ENCODE peak calls at places on chromosomes 12 and 14, in six cellular contexts. One of them, this sample, is unnamed.

GRCh38 chr14:23494223-23494622 is 24.7 kb downstream of the NGDN start:
- DNase-seq in tibial nerve: no peak
- DNase-seq in lower lobe of right lung: no peak
- DNase-seq in prostate gland: no peak
- DNase-seq in uterus: no peak
- DNase-seq in GM06990: no peak
- DNase-seq in this sample: no peak

GRCh38 chr14:53180272-53181221 is 27.4 kb upstream of the DDHD1 start:
- DNase-seq in tibial nerve: no peak
- DNase-seq in lower lobe of right lung: no peak
- DNase-seq in prostate gland: no peak
- DNase-seq in uterus: no peak
- DNase-seq in GM06990: peak
- DNase-seq in this sample: no peak

GRCh38 chr12:51318846-51319570 is 5.0 kb downstream of the BIN2 start:
- DNase-seq in tibial nerve: no peak
- DNase-seq in lower lobe of right lung: peak
- DNase-seq in prostate gland: no peak
- DNase-seq in uterus: no peak
- DNase-seq in GM06990: peak
- DNase-seq in this sample: no peak

GRCh38 chr12:71786840-71787239 is 32.2 kb downstream of the RAB21 start:
- DNase-seq in tibial nerve: no peak
- DNase-seq in lower lobe of right lung: no peak
- DNase-seq in prostate gland: peak
- DNase-seq in uterus: no peak
- DNase-seq in GM06990: no peak
- DNase-seq in this sample: no peak

GRCh38 chr12:46460682-46461215 is 88.2 kb upstream of the SLC38A2 start:
- DNase-seq in tibial nerve: no peak
- DNase-seq in lower lobe of right lung: no peak
- DNase-seq in prostate gland: no peak
- DNase-seq in uterus: no peak
- DNase-seq in GM06990: no peak
- DNase-seq in this sample: no peak

GRCh38 chr14:61602733-61603077 is 92.6 kb upstream of the HIF1A start:
- DNase-seq in tibial nerve: no peak
- DNase-seq in lower lobe of right lung: no peak
- DNase-seq in prostate gland: no peak
- DNase-seq in uterus: no peak
- DNase-seq in GM06990: no peak
- DNase-seq in this sample: no peak

GRCh38 chr12:33771889-33772288 is 250.4 kb upstream of the ALG10 start:
- DNase-seq in tibial nerve: no peak
- DNase-seq in lower lobe of right lung: no peak
- DNase-seq in prostate gland: no peak
- DNase-seq in uterus: no peak
- DNase-seq in GM06990: no peak
- DNase-seq in this sample: no peak

GRCh38 chr12:65986047-65986446 is 144.5 kb downstream of the LLPH start:
- DNase-seq in tibial nerve: no peak
- DNase-seq in lower lobe of right lung: no peak
- DNase-seq in prostate gland: no peak
- DNase-seq in uterus: no peak
- DNase-seq in GM06990: no peak
- DNase-seq in this sample: no peak

GRCh38 chr14:69632154-69632553 is 20.8 kb downstream of the SUSD6 start:
- DNase-seq in tibial nerve: no peak
- DNase-seq in lower lobe of right lung: no peak
- DNase-seq in prostate gland: no peak
- DNase-seq in uterus: no peak
- DNase-seq in GM06990: no peak
- DNase-seq in this sample: no peak

GRCh38 chr14:96637521-96637920 is 135.3 kb downstream of the PAPOLA start:
- DNase-seq in tibial nerve: no peak
- DNase-seq in lower lobe of right lung: no peak
- DNase-seq in prostate gland: no peak
- DNase-seq in uterus: no peak
- DNase-seq in GM06990: no peak
- DNase-seq in this sample: no peak

GRCh38 chr12:28383368-28383767 is 193.1 kb downstream of the CCDC91 start:
- DNase-seq in tibial nerve: no peak
- DNase-seq in lower lobe of right lung: no peak
- DNase-seq in prostate gland: no peak
- DNase-seq in uterus: no peak
- DNase-seq in GM06990: no peak
- DNase-seq in this sample: no peak

GRCh38 chr12:115023279-115023678 is 339.3 kb upstream of the TBX3 start:
- DNase-seq in tibial nerve: no peak
- DNase-seq in lower lobe of right lung: no peak
- DNase-seq in prostate gland: no peak
- DNase-seq in uterus: no peak
- DNase-seq in GM06990: no peak
- DNase-seq in this sample: no peak

GRCh38 chr14:53375573-53375972 is 222.4 kb upstream of the DDHD1 start:
- DNase-seq in tibial nerve: no peak
- DNase-seq in lower lobe of right lung: no peak
- DNase-seq in prostate gland: no peak
- DNase-seq in uterus: no peak
- DNase-seq in GM06990: no peak
- DNase-seq in this sample: no peak

GRCh38 chr12:89117448-89118034 is 234.8 kb downstream of the DUSP6 start:
- DNase-seq in tibial nerve: no peak
- DNase-seq in lower lobe of right lung: peak
- DNase-seq in prostate gland: peak
- DNase-seq in uterus: no peak
- DNase-seq in GM06990: no peak
- DNase-seq in this sample: no peak

GRCh38 chr12:97276198-97276580 is 186.4 kb upstream of the RMST start:
- DNase-seq in tibial nerve: no peak
- DNase-seq in lower lobe of right lung: no peak
- DNase-seq in prostate gland: no peak
- DNase-seq in uterus: no peak
- DNase-seq in GM06990: no peak
- DNase-seq in this sample: peak

GRCh38 chr14:100645200-100645985 is 58.2 kb upstream of the BEGAIN start:
- DNase-seq in tibial nerve: peak
- DNase-seq in lower lobe of right lung: peak
- DNase-seq in prostate gland: peak
- DNase-seq in uterus: peak
- DNase-seq in GM06990: peak
- DNase-seq in this sample: peak

GRCh38 chr12:103571286-103571685 is 15.8 kb upstream of the STAB2 start:
- DNase-seq in tibial nerve: no peak
- DNase-seq in lower lobe of right lung: peak
- DNase-seq in prostate gland: no peak
- DNase-seq in uterus: no peak
- DNase-seq in GM06990: no peak
- DNase-seq in this sample: peak

GRCh38 chr12:56931474-56931978 is 2.7 kb downstream of the SDR9C7 start:
- DNase-seq in tibial nerve: no peak
- DNase-seq in lower lobe of right lung: no peak
- DNase-seq in prostate gland: no peak
- DNase-seq in uterus: no peak
- DNase-seq in GM06990: peak
- DNase-seq in this sample: no peak

GRCh38 chr12:21662122-21662792 is 4.6 kb upstream of the LDHB start:
- DNase-seq in tibial nerve: no peak
- DNase-seq in lower lobe of right lung: peak
- DNase-seq in prostate gland: no peak
- DNase-seq in uterus: no peak
- DNase-seq in GM06990: no peak
- DNase-seq in this sample: no peak

GRCh38 chr14:99724939-99725773 is 41.1 kb downstream of the CYP46A1 start:
- DNase-seq in tibial nerve: no peak
- DNase-seq in lower lobe of right lung: peak
- DNase-seq in prostate gland: no peak
- DNase-seq in uterus: no peak
- DNase-seq in GM06990: no peak
- DNase-seq in this sample: no peak

GRCh38 chr12:92624236-92624635 is 78.6 kb upstream of the PLEKHG7 start:
- DNase-seq in tibial nerve: no peak
- DNase-seq in lower lobe of right lung: no peak
- DNase-seq in prostate gland: no peak
- DNase-seq in uterus: no peak
- DNase-seq in GM06990: no peak
- DNase-seq in this sample: no peak

GRCh38 chr12:205026-205425 is 8.9 kb downstream of the SLC6A12 start:
- DNase-seq in tibial nerve: no peak
- DNase-seq in lower lobe of right lung: no peak
- DNase-seq in prostate gland: no peak
- DNase-seq in uterus: no peak
- DNase-seq in GM06990: no peak
- DNase-seq in this sample: no peak

GRCh38 chr12:63419119-63419518 is 249.2 kb downstream of the DPY19L2 start:
- DNase-seq in tibial nerve: no peak
- DNase-seq in lower lobe of right lung: no peak
- DNase-seq in prostate gland: no peak
- DNase-seq in uterus: no peak
- DNase-seq in GM06990: no peak
- DNase-seq in this sample: no peak

GRCh38 chr14:99579077-99579836 is 24.8 kb downstream of the CCDC85C start:
- DNase-seq in tibial nerve: no peak
- DNase-seq in lower lobe of right lung: peak
- DNase-seq in prostate gland: peak
- DNase-seq in uterus: no peak
- DNase-seq in GM06990: no peak
- DNase-seq in this sample: no peak

GRCh38 chr14:71538288-71538687 is 393.9 kb upstream of the RGS6 start:
- DNase-seq in tibial nerve: no peak
- DNase-seq in lower lobe of right lung: no peak
- DNase-seq in prostate gland: no peak
- DNase-seq in uterus: no peak
- DNase-seq in GM06990: no peak
- DNase-seq in this sample: no peak

GRCh38 chr14:39467889-39468524 is 35.8 kb upstream of the FBXO33 start:
- DNase-seq in tibial nerve: no peak
- DNase-seq in lower lobe of right lung: no peak
- DNase-seq in prostate gland: no peak
- DNase-seq in uterus: no peak
- DNase-seq in GM06990: peak
- DNase-seq in this sample: peak

GRCh38 chr14:41299924-41300323 is 306.8 kb upstream of the LRFN5 start:
- DNase-seq in tibial nerve: no peak
- DNase-seq in lower lobe of right lung: no peak
- DNase-seq in prostate gland: no peak
- DNase-seq in uterus: no peak
- DNase-seq in GM06990: no peak
- DNase-seq in this sample: no peak

GRCh38 chr14:71647086-71647784 is 285.0 kb upstream of the RGS6 start:
- DNase-seq in tibial nerve: no peak
- DNase-seq in lower lobe of right lung: no peak
- DNase-seq in prostate gland: peak
- DNase-seq in uterus: no peak
- DNase-seq in GM06990: no peak
- DNase-seq in this sample: no peak

GRCh38 chr14:29584992-29585391 is 342.7 kb downstream of the PRKD1 start:
- DNase-seq in tibial nerve: no peak
- DNase-seq in lower lobe of right lung: peak
- DNase-seq in prostate gland: peak
- DNase-seq in uterus: no peak
- DNase-seq in GM06990: no peak
- DNase-seq in this sample: peak

GRCh38 chr12:49733219-49734017 is 7.9 kb upstream of the TMBIM6 start:
- DNase-seq in tibial nerve: no peak
- DNase-seq in lower lobe of right lung: no peak
- DNase-seq in prostate gland: no peak
- DNase-seq in uterus: no peak
- DNase-seq in GM06990: no peak
- DNase-seq in this sample: peak
- TF ChIP-seq CTCF in tibial nerve: no peak
- TF ChIP-seq CTCF in lower lobe of right lung: no peak
- TF ChIP-seq CTCF in prostate gland: no peak
- TF ChIP-seq CTCF in uterus: no peak
- TF ChIP-seq CTCF in GM06990: no peak
- TF ChIP-seq CTCF in this sample: no peak

GRCh38 chr14:46885566-46885965 is 234.0 kb upstream of the RPL10L start:
- DNase-seq in tibial nerve: no peak
- DNase-seq in lower lobe of right lung: no peak
- DNase-seq in prostate gland: no peak
- DNase-seq in uterus: no peak
- DNase-seq in GM06990: no peak
- DNase-seq in this sample: no peak
- TF ChIP-seq CTCF in tibial nerve: no peak
- TF ChIP-seq CTCF in lower lobe of right lung: no peak
- TF ChIP-seq CTCF in prostate gland: no peak
- TF ChIP-seq CTCF in uterus: no peak
- TF ChIP-seq CTCF in GM06990: no peak
- TF ChIP-seq CTCF in this sample: no peak

GRCh38 chr12:48286665-48287064 is 64.1 kb downstream of the ZNF641 start:
- DNase-seq in tibial nerve: no peak
- DNase-seq in lower lobe of right lung: no peak
- DNase-seq in prostate gland: no peak
- DNase-seq in uterus: no peak
- DNase-seq in GM06990: no peak
- DNase-seq in this sample: no peak
- TF ChIP-seq CTCF in tibial nerve: no peak
- TF ChIP-seq CTCF in lower lobe of right lung: peak
- TF ChIP-seq CTCF in prostate gland: no peak
- TF ChIP-seq CTCF in uterus: peak
- TF ChIP-seq CTCF in GM06990: peak
- TF ChIP-seq CTCF in this sample: no peak

DNA sequence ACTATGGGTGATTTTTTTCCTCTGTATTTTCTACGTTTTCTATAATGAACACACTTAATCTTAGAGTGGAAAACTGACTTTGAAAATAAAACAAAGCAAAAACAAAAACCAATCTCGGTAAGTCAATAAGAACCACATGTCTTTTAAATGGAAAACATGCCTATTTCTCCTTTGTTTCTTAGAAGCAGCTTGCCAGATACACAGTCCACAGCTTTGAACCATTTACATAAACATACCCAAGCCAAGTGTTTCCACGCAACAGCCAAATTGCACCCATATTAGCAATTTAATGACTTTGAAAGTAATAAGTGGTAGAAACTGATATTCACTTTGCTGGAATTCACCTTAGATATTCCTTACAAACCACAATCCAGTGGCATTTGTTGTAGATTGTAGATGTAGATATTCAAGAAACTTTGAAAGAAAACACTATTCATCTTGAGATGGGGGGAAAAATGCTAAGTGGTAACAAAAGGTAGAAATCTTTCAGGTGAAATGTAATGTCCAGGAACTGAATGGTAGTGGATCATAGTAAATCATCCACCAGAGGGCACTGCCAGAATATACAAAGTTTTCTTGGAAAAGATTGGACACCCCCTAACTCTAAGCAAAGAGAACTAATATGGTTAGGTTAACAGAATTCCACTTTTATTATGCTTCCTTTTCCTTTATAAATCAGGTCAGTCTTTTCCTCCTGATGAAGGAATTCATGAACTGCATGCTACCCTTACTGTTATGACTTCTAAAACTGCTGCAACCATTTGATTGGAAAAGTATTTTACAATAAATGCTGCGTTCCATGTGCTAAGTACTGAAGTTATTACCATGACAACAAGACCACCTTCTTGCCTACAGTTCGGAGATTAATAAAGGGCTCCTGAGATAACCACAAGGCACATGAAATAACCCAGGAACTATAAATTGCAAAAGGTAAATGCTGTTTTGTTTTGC is 69.8 kb downstream of the RERG start:
- DNase-seq in tibial nerve: no peak
- DNase-seq in lower lobe of right lung: no peak
- DNase-seq in prostate gland: peak
- DNase-seq in uterus: no peak
- DNase-seq in GM06990: no peak
- DNase-seq in this sample: no peak
- TF ChIP-seq CTCF in tibial nerve: peak
- TF ChIP-seq CTCF in lower lobe of right lung: peak
- TF ChIP-seq CTCF in prostate gland: peak
- TF ChIP-seq CTCF in uterus: peak
- TF ChIP-seq CTCF in GM06990: peak
- TF ChIP-seq CTCF in this sample: peak

This sample was measured in glutamatergic neuron.